ENCODE peak calls at places on chromosomes 7 and 10, in eight cellular contexts. One of them, this sample, is unnamed.

GRCh38 chr7:3780525-3780924 is 479.5 kb downstream of the SDK1 start:
- DNase-seq in NCI-H1417: no peak
- DNase-seq in amniotic stem cell: no peak
- DNase-seq in T follicular helper cell: no peak
- DNase-seq in GM13977: no peak
- DNase-seq in A549: no peak
- DNase-seq in spleen: no peak
- DNase-seq in lower leg skin: no peak
- DNase-seq in this sample: no peak

GRCh38 chr7:101707587-101707986 is 78.5 kb upstream of the MYL10 start:
- DNase-seq in T follicular helper cell: no peak
- DNase-seq in lower leg skin: no peak
- DNase-seq in amniotic stem cell: no peak
- DNase-seq in A549: no peak
- DNase-seq in spleen: no peak
- DNase-seq in GM13977: no peak
- DNase-seq in NCI-H1417: peak
- DNase-seq in this sample: no peak

GRCh38 chr7:2757361-2757903 is 69.4 kb downstream of the AMZ1 start:
- DNase-seq in T follicular helper cell: no peak
- DNase-seq in GM13977: no peak
- DNase-seq in A549: peak
- DNase-seq in lower leg skin: peak
- DNase-seq in spleen: no peak
- DNase-seq in amniotic stem cell: peak
- DNase-seq in NCI-H1417: peak
- DNase-seq in this sample: no peak

GRCh38 chr7:149729983-149730801 is 43.2 kb downstream of the ZNF467 start:
- DNase-seq in NCI-H1417: no peak
- DNase-seq in GM13977: no peak
- DNase-seq in T follicular helper cell: no peak
- DNase-seq in A549: no peak
- DNase-seq in lower leg skin: no peak
- DNase-seq in spleen: peak
- DNase-seq in amniotic stem cell: no peak
- DNase-seq in this sample: no peak

GRCh38 chr10:46540412-46541016 is 15.9 kb downstream of the GPRIN2 start:
- DNase-seq in spleen: peak
- DNase-seq in amniotic stem cell: no peak
- DNase-seq in T follicular helper cell: no peak
- DNase-seq in NCI-H1417: no peak
- DNase-seq in A549: peak
- DNase-seq in GM13977: no peak
- DNase-seq in lower leg skin: peak
- DNase-seq in this sample: no peak

GRCh38 chr10:87721781-87722180 is 62.1 kb downstream of the PAPSS2 start:
- DNase-seq in GM13977: no peak
- DNase-seq in amniotic stem cell: no peak
- DNase-seq in NCI-H1417: no peak
- DNase-seq in A549: no peak
- DNase-seq in spleen: no peak
- DNase-seq in T follicular helper cell: no peak
- DNase-seq in lower leg skin: no peak
- DNase-seq in this sample: no peak

GRCh38 chr7:102264367-102264891 is 22.2 kb upstream of the SH2B2 start:
- DNase-seq in A549: no peak
- DNase-seq in lower leg skin: no peak
- DNase-seq in GM13977: peak
- DNase-seq in spleen: no peak
- DNase-seq in NCI-H1417: no peak
- DNase-seq in amniotic stem cell: no peak
- DNase-seq in T follicular helper cell: no peak
- DNase-seq in this sample: no peak

GRCh38 chr7:105988277-105988676 is 25.2 kb downstream of the CDHR3 start:
- DNase-seq in GM13977: no peak
- DNase-seq in NCI-H1417: no peak
- DNase-seq in amniotic stem cell: no peak
- DNase-seq in T follicular helper cell: no peak
- DNase-seq in A549: no peak
- DNase-seq in spleen: no peak
- DNase-seq in lower leg skin: peak
- DNase-seq in this sample: no peak

GRCh38 chr10:21754410-21755011 is 220.5 kb downstream of the MLLT10 start:
- DNase-seq in spleen: no peak
- DNase-seq in A549: no peak
- DNase-seq in amniotic stem cell: no peak
- DNase-seq in T follicular helper cell: no peak
- DNase-seq in lower leg skin: peak
- DNase-seq in GM13977: no peak
- DNase-seq in NCI-H1417: no peak
- DNase-seq in this sample: no peak

GRCh38 chr7:138506764-138507163 is 46.7 kb downstream of the TRIM24 start:
- DNase-seq in NCI-H1417: no peak
- DNase-seq in spleen: no peak
- DNase-seq in lower leg skin: no peak
- DNase-seq in A549: no peak
- DNase-seq in amniotic stem cell: no peak
- DNase-seq in T follicular helper cell: no peak
- DNase-seq in GM13977: no peak
- DNase-seq in this sample: no peak

GRCh38 chr10:3395487-3395886 is 222.9 kb upstream of the PITRM1 start:
- DNase-seq in NCI-H1417: peak
- DNase-seq in GM13977: no peak
- DNase-seq in spleen: no peak
- DNase-seq in T follicular helper cell: no peak
- DNase-seq in A549: no peak
- DNase-seq in lower leg skin: no peak
- DNase-seq in amniotic stem cell: no peak
- DNase-seq in this sample: no peak

GRCh38 chr10:130743751-130744191 is 567.8 kb downstream of the TCERG1L start:
- DNase-seq in T follicular helper cell: no peak
- DNase-seq in GM13977: no peak
- DNase-seq in NCI-H1417: no peak
- DNase-seq in lower leg skin: peak
- DNase-seq in amniotic stem cell: no peak
- DNase-seq in A549: no peak
- DNase-seq in spleen: peak
- DNase-seq in this sample: no peak

GRCh38 chr10:62243647-62243997 is 25.0 kb downstream of the RTKN2 start:
- DNase-seq in GM13977: no peak
- DNase-seq in lower leg skin: no peak
- DNase-seq in A549: no peak
- DNase-seq in amniotic stem cell: no peak
- DNase-seq in NCI-H1417: no peak
- DNase-seq in T follicular helper cell: no peak
- DNase-seq in spleen: no peak
- DNase-seq in this sample: no peak

GRCh38 chr10:62082729-62083412 is 181.4 kb downstream of the ARID5B start:
- DNase-seq in A549: no peak
- DNase-seq in GM13977: no peak
- DNase-seq in T follicular helper cell: peak
- DNase-seq in lower leg skin: no peak
- DNase-seq in NCI-H1417: peak
- DNase-seq in amniotic stem cell: no peak
- DNase-seq in spleen: no peak
- DNase-seq in this sample: no peak

GRCh38 chr7:72603073-72603472 is 190.9 kb upstream of the CALN1 start:
- DNase-seq in lower leg skin: no peak
- DNase-seq in A549: no peak
- DNase-seq in GM13977: no peak
- DNase-seq in T follicular helper cell: no peak
- DNase-seq in NCI-H1417: no peak
- DNase-seq in amniotic stem cell: no peak
- DNase-seq in spleen: no peak
- DNase-seq in this sample: no peak

GRCh38 chr10:89001428-89002072 is 11.0 kb downstream of the FAS start:
- DNase-seq in GM13977: no peak
- DNase-seq in A549: no peak
- DNase-seq in NCI-H1417: no peak
- DNase-seq in amniotic stem cell: no peak
- DNase-seq in spleen: no peak
- DNase-seq in T follicular helper cell: no peak
- DNase-seq in lower leg skin: no peak
- DNase-seq in this sample: no peak

GRCh38 chr7:26538683-26539082 is 247.0 kb downstream of the SNX10 start:
- DNase-seq in lower leg skin: no peak
- DNase-seq in spleen: no peak
- DNase-seq in A549: no peak
- DNase-seq in amniotic stem cell: no peak
- DNase-seq in GM13977: no peak
- DNase-seq in NCI-H1417: peak
- DNase-seq in T follicular helper cell: no peak
- DNase-seq in this sample: no peak

This sample was measured in SJSA1.